ENCODE peak calls at places on chromosomes 2 and 18, in nine cellular contexts. W, R, L, A, B, U, N, C and M are unnamed samples.

GRCh38 chr2:221426929-221427328 is 145.2 kb downstream of the EPHA4 start:
- DNase-seq in B (no peak), A (no peak), C (no peak), L (no peak), U (no peak), R (no peak), N (no peak), W (no peak), M (no peak)

GRCh38 chr2:236177604-236177966 is 9.4 kb upstream of the GBX2 start:
- DNase-seq in W (peak), N (peak), B (no peak), C (no peak), A (no peak), L (peak), R (no peak), U (no peak), M (no peak)

GRCh38 chr2:274503-274902 is 9.8 kb downstream of the ACP1 start:
- DNase-seq in N (no peak), U (no peak), R (no peak), L (no peak), A (no peak), W (no peak), B (no peak), C (no peak), M (no peak)

GRCh38 chr2:128594953-128595677 is 276.4 kb upstream of the HS6ST1 start:
- DNase-seq in L (no peak), W (no peak), C (no peak), U (no peak), A (no peak), R (peak), N (no peak), B (no peak), M (no peak)

GRCh38 chr2:128354731-128355470 is 36.2 kb upstream of the HS6ST1 start:
- DNase-seq in A (no peak), L (no peak), C (no peak), W (peak), U (no peak), N (no peak), B (no peak), R (no peak), M (no peak)

GRCh38 chr2:190746971-190747761 is 98.3 kb downstream of the NAB1 start:
- DNase-seq in L (no peak), A (no peak), W (peak), N (no peak), C (no peak), U (no peak), B (no peak), R (no peak), M (no peak)

GRCh38 chr2:10877691-10878111 is 34.0 kb upstream of the KCNF1 start:
- DNase-seq in B (no peak), A (no peak), L (no peak), W (peak), N (no peak), R (no peak), C (no peak), U (no peak), M (no peak)

GRCh38 chr2:139018252-139018651 is 238.1 kb upstream of the NXPH2 start:
- DNase-seq in B (no peak), A (no peak), L (no peak), W (no peak), C (no peak), R (no peak), U (no peak), N (no peak), M (no peak)

GRCh38 chr2:172246649-172247048 is 143.9 kb upstream of the DLX2 start:
- DNase-seq in C (no peak), U (no peak), A (no peak), R (no peak), L (no peak), B (no peak), N (no peak), W (no peak), M (no peak)

GRCh38 chr2:131641414-131642206 is 113.9 kb downstream of the CCDC74A start:
- DNase-seq in R (no peak), U (no peak), N (peak), B (no peak), C (no peak), A (no peak), W (peak), L (no peak), M (no peak)

GRCh38 chr18:77251730-77252050 is 2.0 kb downstream of the GALR1 start:
- DNase-seq in L (no peak), W (no peak), U (no peak), C (no peak), B (no peak), N (no peak), R (no peak), A (no peak), M (no peak)

GRCh38 chr2:177906041-177906718 is 166.4 kb downstream of the PDE11A start:
- DNase-seq in R (no peak), W (peak), L (peak), C (peak), N (peak), B (peak), U (peak), A (peak), M (peak)

GRCh38 chr18:79911871-79912270 is 39.6 kb downstream of the SLC66A2 start:
- DNase-seq in A (no peak), U (no peak), L (no peak), B (no peak), C (peak), R (peak), W (no peak), N (no peak), M (no peak)

GRCh38 chr2:216932806-216933579 is 73.1 kb upstream of the TNP1 start:
- DNase-seq in L (no peak), C (no peak), U (no peak), W (no peak), A (no peak), R (no peak), N (no peak), B (no peak), M (no peak)

GRCh38 chr2:180728928-180729559 is 251.4 kb upstream of the UBE2E3 start:
- DNase-seq in N (no peak), R (no peak), B (no peak), A (no peak), U (no peak), W (peak), L (no peak), C (no peak), M (no peak)

GRCh38 chr2:218123986-218124385 is 1.8 kb upstream of the CXCR2 start:
- DNase-seq in C (no peak), A (no peak), L (no peak), N (no peak), W (no peak), U (no peak), R (no peak), B (no peak), M (no peak)

GRCh38 chr2:20148841-20149702 is 75.9 kb downstream of the SDC1 start:
- DNase-seq in R (peak), L (peak), U (no peak), N (peak), A (no peak), C (no peak), B (no peak), W (peak), M (no peak)

GRCh38 chr2:109670556-109671411 is 56.6 kb downstream of the SOWAHC start:
- DNase-seq in W (no peak), R (peak), C (no peak), A (no peak), L (no peak), N (no peak), B (no peak), U (no peak), M (no peak)

GRCh38 chr2:55365303-55365702 is 54.4 kb downstream of the CCDC88A start:
- DNase-seq in N (no peak), A (no peak), R (no peak), U (no peak), L (no peak), B (no peak), C (no peak), W (no peak), M (no peak)

GRCh38 chr2:172613035-172613434 is 57.1 kb downstream of the PDK1 start:
- DNase-seq in R (no peak), N (no peak), C (no peak), L (no peak), W (no peak), B (no peak), A (no peak), U (no peak), M (no peak)

GRCh38 chr2:233349005-233349998 is 5.0 kb upstream of the DGKD start:
- DNase-seq in R (peak), C (no peak), N (peak), A (peak), B (no peak), L (no peak), U (no peak), W (no peak), M (no peak)

GRCh38 chr2:240359695-240360094 is 75.8 kb upstream of the GPC1 start:
- DNase-seq in L (no peak), R (peak), U (no peak), B (no peak), C (no peak), N (no peak), A (no peak), W (no peak), M (no peak)

GRCh38 chr2:201358684-201359083 is 1.5 kb upstream of the FLACC1 start:
- DNase-seq in R (no peak), N (peak), U (no peak), L (no peak), B (no peak), W (peak), A (no peak), C (no peak), M (no peak)

GRCh38 chr2:121489944-121490585 is 40.6 kb upstream of the RNU4ATAC start:
- DNase-seq in B (no peak), U (no peak), R (no peak), W (peak), C (no peak), A (no peak), L (no peak), N (no peak), M (no peak)

GRCh38 chr18:69233465-69234054 is 167.1 kb upstream of the DOK6 start:
- DNase-seq in W (peak), B (no peak), C (no peak), U (no peak), R (no peak), N (peak), L (no peak), A (no peak), M (no peak)

GRCh38 chr2:188345439-188345838 is 53.8 kb downstream of the GULP1 start:
- DNase-seq in N (no peak), A (no peak), W (no peak), L (no peak), R (no peak), U (no peak), B (no peak), C (no peak), M (no peak)

GRCh38 chr18:23479829-23480505 is 23.3 kb upstream of the RMC1 start:
- DNase-seq in R (no peak), C (no peak), N (no peak), U (no peak), B (no peak), L (no peak), W (no peak), A (no peak), M (no peak)

GRCh38 chr2:17791121-17791902 is 24.9 kb upstream of the MSGN1 start:
- DNase-seq in N (no peak), B (no peak), W (peak), R (no peak), L (no peak), A (no peak), U (no peak), C (no peak), M (no peak)

GRCh38 chr2:42141687-42142475 is 27.3 kb upstream of the EML4 start:
- DNase-seq in W (peak), U (no peak), L (no peak), N (no peak), C (no peak), B (no peak), A (no peak), R (peak), M (no peak)

GRCh38 chr2:230877737-230878598 is 13.2 kb downstream of the ITM2C start:
- DNase-seq in B (peak), R (peak), C (no peak), N (peak), A (no peak), L (no peak), W (no peak), U (peak), M (peak)

GRCh38 chr2:207352978-207353377 is 176.8 kb upstream of the CREB1 start:
- DNase-seq in R (no peak), L (no peak), A (peak), W (peak), C (no peak), U (no peak), N (peak), B (peak), M (no peak)

GRCh38 chr18:11500153-11501122 is 109.0 kb upstream of the SLC35G4 start:
- DNase-seq in L (peak), N (peak), A (no peak), R (no peak), C (no peak), U (no peak), B (no peak), W (peak), M (no peak)

GRCh38 chr2:20615046-20615465 is 35.8 kb downstream of the HS1BP3 start:
- DNase-seq in A (no peak), U (no peak), N (no peak), C (no peak), W (no peak), B (no peak), R (peak), L (no peak), M (no peak)

GRCh38 chr2:112004246-112004645 is 50.8 kb upstream of the TMEM87B start:
- DNase-seq in U (no peak), R (peak), L (no peak), N (peak), W (no peak), C (no peak), A (no peak), B (no peak), M (no peak)

GRCh38 chr2:190507135-190507534 is 27.4 kb downstream of the NEMP2 start:
- DNase-seq in U (no peak), N (no peak), B (no peak), R (no peak), L (no peak), W (no peak), C (no peak), A (no peak), M (no peak)

GRCh38 chr2:27442981-27443323 is 771 bp downstream of the KRTCAP3 start:
- DNase-seq in U (no peak), R (no peak), B (no peak), C (no peak), A (no peak), N (no peak), L (no peak), W (peak), M (no peak)

GRCh38 chr2:101597347-101597944 is 100.1 kb upstream of the MAP4K4 start:
- DNase-seq in B (no peak), N (no peak), R (no peak), A (no peak), L (no peak), C (no peak), W (peak), U (no peak), M (no peak)

GRCh38 chr2:73986085-73986680 is 1.5 kb downstream of the TET3 start:
- DNase-seq in C (no peak), U (no peak), R (no peak), A (no peak), N (peak), L (no peak), W (no peak), B (no peak), M (no peak)

GRCh38 chr2:121790276-121790956 is 35.0 kb downstream of the TSN start:
- DNase-seq in W (peak), N (no peak), R (no peak), U (no peak), A (no peak), B (no peak), C (no peak), L (no peak), M (no peak)

GRCh38 chr2:71891719-71892118 is 255.9 kb downstream of the CYP26B1 start:
- DNase-seq in U (no peak), R (no peak), N (no peak), L (no peak), A (no peak), B (no peak), C (no peak), W (no peak), M (no peak)